ENCODE peak calls at places on chromosomes 11 and 22, in five cellular contexts. D is neuronal stem cell, T is IMR-90, Q is H1, R is H9. U is an unnamed sample.

GRCh38 chr11:116602637-116602942 is 170.2 kb downstream of the BUD13 start:
- DNase-seq in R (no peak), Q (no peak), D (no peak), T (no peak), U (no peak)

GRCh38 chr11:128506999-128507591 is 80.3 kb downstream of the ETS1 start:
- DNase-seq in Q (no peak), R (no peak), D (no peak), T (peak; percentile 96), U (peak; percentile 96)

GRCh38 chr22:47371263-47372090 is 609.0 kb downstream of the TBC1D22A start:
- DNase-seq in T (no peak), Q (no peak), D (no peak), R (peak; percentile 4), U (no peak)

GRCh38 chr11:75427181-75427580 is 5.8 kb downstream of the KLHL35 start:
- DNase-seq in T (no peak), D (no peak), R (no peak), Q (no peak), U (no peak)

GRCh38 chr11:12581923-12582322 is 92.3 kb upstream of the TEAD1 start:
- DNase-seq in T (peak; percentile 88), D (no peak), Q (no peak), R (no peak), U (peak; percentile 58)

GRCh38 chr11:50188040-50188439 is 155.4 kb downstream of the OR4C45 start:
- DNase-seq in Q (no peak), T (no peak), R (no peak), D (no peak), U (no peak)

GRCh38 chr11:84089072-84090057 is 803.2 kb upstream of the CCDC90B start:
- DNase-seq in Q (no peak), T (no peak), R (no peak), D (no peak), U (peak; percentile 28)

GRCh38 chr22:19983701-19984100 is 32.9 kb downstream of the ARVCF start:
- DNase-seq in R (no peak), D (no peak), Q (no peak), T (no peak), U (no peak)

GRCh38 chr11:75272391-75272790 is 31.8 kb downstream of the TPBGL start:
- DNase-seq in R (no peak), T (no peak), D (no peak), Q (no peak), U (no peak)

DNA sequence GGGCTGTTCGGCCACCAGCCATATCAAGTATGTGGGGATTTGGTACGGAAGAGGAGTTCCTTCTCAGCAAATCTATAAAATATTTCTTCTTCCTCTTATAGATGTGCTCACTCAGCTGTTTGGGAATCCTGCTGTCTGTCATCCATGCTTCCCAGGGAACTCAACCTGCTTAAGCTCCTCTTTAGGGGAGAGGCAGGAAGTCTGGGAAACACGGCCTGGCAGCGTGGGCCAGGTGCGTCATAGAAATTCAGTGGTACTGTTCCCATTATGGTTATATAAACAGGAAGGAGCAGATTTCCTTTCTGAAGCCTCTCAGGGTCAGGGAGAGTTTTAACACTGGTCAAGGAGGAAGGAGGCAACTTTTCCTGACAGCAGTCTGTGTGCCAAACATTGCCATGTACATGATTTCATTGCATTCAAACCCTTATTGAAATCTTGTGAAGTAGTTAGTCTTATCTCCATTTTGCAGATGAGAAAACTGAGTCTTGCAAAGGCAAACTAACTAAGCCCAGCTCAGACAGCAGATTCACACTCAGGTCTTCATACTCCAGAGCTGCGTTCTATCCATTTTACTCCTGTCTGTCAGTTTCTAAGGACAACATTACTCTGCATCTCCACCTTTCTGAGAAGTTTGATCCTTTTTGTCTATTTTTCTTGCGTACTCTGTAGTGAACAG is 35.4 kb upstream of the AMOTL1 start:
- DNase-seq in R (no peak), D (no peak), Q (no peak), T (peak; percentile 87), U (peak; percentile 91)
- H2BK15ac ChIP-seq in R (no peak overlapping the region), D (no peak overlapping the region), Q (no peak overlapping the region), T (peak overlapping the region; percentile 6), U (no peak overlapping the region)

DNA sequence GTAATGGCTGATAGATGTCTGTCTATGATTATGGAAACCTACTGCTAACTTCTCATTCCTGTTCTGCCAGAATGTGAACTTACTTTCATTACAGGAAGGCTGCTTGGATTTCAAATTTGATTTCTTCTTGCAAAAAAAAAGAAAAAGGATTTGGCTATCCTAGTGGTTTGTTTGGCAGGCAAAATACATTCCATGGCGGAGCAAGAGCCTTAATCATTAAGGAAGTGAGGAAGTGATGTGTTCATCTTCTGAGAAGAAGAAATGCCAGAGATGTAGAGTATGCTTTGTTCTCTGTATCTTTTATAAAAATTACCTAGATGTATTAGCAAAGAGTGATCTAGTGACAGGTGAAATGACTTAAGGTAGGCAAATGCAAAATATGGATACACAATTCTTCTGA is 356.3 kb downstream of the SOX6 start:
- DNase-seq in Q (no peak), D (no peak), T (peak; percentile 86), R (no peak), U (no peak)
- H2AFZ ChIP-seq in Q (no peak overlapping the region), D (no peak overlapping the region), T (no peak overlapping the region), R (no peak overlapping the region), U (no peak overlapping the region)

GRCh38 chr22:45496451-45496941 is 6.2 kb upstream of the FBLN1 start:
- DNase-seq in Q (no peak), R (no peak), T (no peak), D (no peak), U (peak; percentile 53)
- H4K91ac ChIP-seq in Q (peak overlapping the region; percentile 44), R (no peak overlapping the region), T (no peak overlapping the region), D (no peak overlapping the region), U (peak overlapping the region; percentile 66)

DNA sequence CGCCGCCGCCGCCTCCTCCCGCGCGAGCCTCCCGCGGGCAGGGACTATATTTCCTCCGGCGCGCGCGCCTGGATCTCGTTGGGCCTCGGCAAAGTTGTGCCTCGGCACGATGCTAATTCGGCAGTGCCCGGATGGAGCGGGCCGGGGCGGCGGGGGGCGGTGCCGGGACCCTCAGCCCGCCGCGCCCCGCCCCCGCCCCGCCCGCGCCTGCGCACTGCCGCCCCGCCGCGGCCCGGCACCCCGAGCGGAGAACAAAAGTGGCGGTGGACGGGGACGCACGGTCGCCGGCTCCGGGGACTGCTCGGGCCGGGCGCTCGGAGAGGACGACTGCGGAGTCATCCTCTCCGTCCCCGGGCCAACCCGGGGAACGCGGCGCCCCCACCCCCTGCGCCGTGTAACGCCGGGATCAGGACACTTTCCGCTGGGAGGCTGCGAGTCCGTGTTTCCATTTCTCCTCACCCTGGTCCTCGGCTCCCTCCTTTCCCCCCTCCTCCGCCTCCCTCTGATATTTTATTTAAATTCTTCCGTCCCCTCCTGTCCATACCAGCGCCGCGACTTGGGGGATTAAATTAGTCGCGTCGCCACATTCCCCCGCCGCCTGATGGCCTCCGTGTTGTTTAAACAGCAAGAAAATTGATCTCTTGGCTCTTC is at the start of gene PHF21B:
- DNase-seq in Q (peak; percentile 91), R (peak; percentile 82), T (peak; percentile 22), D (peak; percentile 86), U (peak; percentile 38)
- H2BK15ac ChIP-seq in Q (no peak within 1 kb of the TSS), R (no peak within 1 kb of the TSS), T (no peak within 1 kb of the TSS), D (peak within 1 kb of the TSS; percentile 59), U (no peak within 1 kb of the TSS)

GRCh38 chr22:31622980-31623379 is 39.0 kb downstream of the PISD start:
- DNase-seq in R (no peak), D (no peak), T (no peak), Q (no peak), U (no peak)
- H2AFZ ChIP-seq in R (no peak overlapping the region), D (no peak overlapping the region), T (no peak overlapping the region), Q (no peak overlapping the region), U (no peak overlapping the region)

GRCh38 chr11:73402834-73403185 is 26.6 kb downstream of the RELT start:
- DNase-seq in Q (peak; percentile 45), T (no peak), D (no peak), R (no peak), U (no peak)
- H4K91ac ChIP-seq in Q (no peak overlapping the region), T (no peak overlapping the region), D (no peak overlapping the region), R (no peak overlapping the region), U (no peak overlapping the region)

GRCh38 chr11:10324474-10324873 is 19.6 kb downstream of the ADM start:
- DNase-seq in T (peak; percentile 54), D (no peak), Q (no peak), R (no peak), U (no peak)
- H2BK15ac ChIP-seq in T (peak overlapping the region; percentile 95), D (no peak overlapping the region), Q (peak overlapping the region; percentile 47), R (no peak overlapping the region), U (no peak overlapping the region)